ENCODE peak calls at places on chromosomes 5 and 9, in seven cellular contexts. One of them, this sample, is unnamed.

GRCh38 chr9:70832487-70832886 is 288.9 kb downstream of the TRPM3 start:
- DNase-seq in suprapubic skin: no peak
- DNase-seq in renal cortical epithelial cell: peak
- DNase-seq in colonic mucosa: no peak
- DNase-seq in right cardiac atrium: no peak
- DNase-seq in effector memory CD4-positive, alpha-beta T cell: no peak
- DNase-seq in GM23338: no peak
- DNase-seq in this sample: no peak

GRCh38 chr9:126883636-126884035 is 23.2 kb downstream of the ZBTB34 start:
- DNase-seq in right cardiac atrium: no peak
- DNase-seq in suprapubic skin: no peak
- DNase-seq in renal cortical epithelial cell: peak
- DNase-seq in GM23338: no peak
- DNase-seq in colonic mucosa: no peak
- DNase-seq in effector memory CD4-positive, alpha-beta T cell: no peak
- DNase-seq in this sample: no peak

GRCh38 chr9:20022410-20022809 is 233.6 kb upstream of the SLC24A2 start:
- DNase-seq in colonic mucosa: no peak
- DNase-seq in right cardiac atrium: no peak
- DNase-seq in suprapubic skin: no peak
- DNase-seq in renal cortical epithelial cell: peak
- DNase-seq in GM23338: no peak
- DNase-seq in effector memory CD4-positive, alpha-beta T cell: no peak
- DNase-seq in this sample: no peak

GRCh38 chr9:90287567-90288274 is 354.9 kb downstream of the DIRAS2 start:
- DNase-seq in suprapubic skin: no peak
- DNase-seq in effector memory CD4-positive, alpha-beta T cell: no peak
- DNase-seq in right cardiac atrium: no peak
- DNase-seq in renal cortical epithelial cell: peak
- DNase-seq in colonic mucosa: no peak
- DNase-seq in GM23338: no peak
- DNase-seq in this sample: no peak

GRCh38 chr5:54874337-54875021 is 110.9 kb downstream of the ESM1 start:
- DNase-seq in suprapubic skin: no peak
- DNase-seq in colonic mucosa: no peak
- DNase-seq in right cardiac atrium: no peak
- DNase-seq in renal cortical epithelial cell: peak
- DNase-seq in GM23338: no peak
- DNase-seq in effector memory CD4-positive, alpha-beta T cell: no peak
- DNase-seq in this sample: no peak

GRCh38 chr5:98827161-98827560 is 53.7 kb downstream of the RGMB start:
- DNase-seq in right cardiac atrium: no peak
- DNase-seq in GM23338: peak
- DNase-seq in effector memory CD4-positive, alpha-beta T cell: no peak
- DNase-seq in suprapubic skin: no peak
- DNase-seq in colonic mucosa: no peak
- DNase-seq in renal cortical epithelial cell: peak
- DNase-seq in this sample: no peak

GRCh38 chr5:54329731-54330709 is 19.6 kb upstream of the ARL15 start:
- DNase-seq in GM23338: no peak
- DNase-seq in right cardiac atrium: no peak
- DNase-seq in suprapubic skin: no peak
- DNase-seq in colonic mucosa: peak
- DNase-seq in renal cortical epithelial cell: peak
- DNase-seq in effector memory CD4-positive, alpha-beta T cell: no peak
- DNase-seq in this sample: no peak

GRCh38 chr5:178304761-178305645 is 72.4 kb upstream of the PHYKPL start:
- DNase-seq in colonic mucosa: no peak
- DNase-seq in effector memory CD4-positive, alpha-beta T cell: no peak
- DNase-seq in GM23338: no peak
- DNase-seq in right cardiac atrium: peak
- DNase-seq in suprapubic skin: peak
- DNase-seq in renal cortical epithelial cell: no peak
- DNase-seq in this sample: no peak

GRCh38 chr5:178227929-178228328 is 4.7 kb downstream of the PHYKPL start:
- DNase-seq in renal cortical epithelial cell: no peak
- DNase-seq in GM23338: no peak
- DNase-seq in right cardiac atrium: no peak
- DNase-seq in effector memory CD4-positive, alpha-beta T cell: no peak
- DNase-seq in suprapubic skin: no peak
- DNase-seq in colonic mucosa: no peak
- DNase-seq in this sample: no peak

GRCh38 chr5:81789033-81789432 is 38.1 kb upstream of the SSBP2 start:
- DNase-seq in suprapubic skin: no peak
- DNase-seq in right cardiac atrium: no peak
- DNase-seq in GM23338: no peak
- DNase-seq in colonic mucosa: no peak
- DNase-seq in effector memory CD4-positive, alpha-beta T cell: no peak
- DNase-seq in renal cortical epithelial cell: peak
- DNase-seq in this sample: no peak

GRCh38 chr9:127126981-127127380 is 4.5 kb upstream of the ANGPTL2 start:
- DNase-seq in effector memory CD4-positive, alpha-beta T cell: no peak
- DNase-seq in renal cortical epithelial cell: no peak
- DNase-seq in suprapubic skin: no peak
- DNase-seq in right cardiac atrium: no peak
- DNase-seq in colonic mucosa: no peak
- DNase-seq in GM23338: no peak
- DNase-seq in this sample: no peak